ENCODE peak calls at places on chromosomes 16 and 17, in seven cellular contexts. C, I, Z, Q, U, D and P are unnamed samples.

GRCh38 chr17:73091410-73091769 is 1.1 kb downstream of the SLC39A11 start:
- DNase-seq in C (no peak), I (no peak), Z (no peak), Q (no peak), U (no peak), D (no peak), P (no peak)

GRCh38 chr17:80068301-80069160 is 32.1 kb downstream of the CCDC40 start:
- DNase-seq in C (peak; percentile 45), I (no peak), Z (peak; percentile 33), Q (peak; percentile 89), U (no peak), D (peak; percentile 58), P (no peak)

GRCh38 chr16:27505297-27506236 is 44.1 kb downstream of the GTF3C1 start:
- DNase-seq in C (no peak), I (no peak), Z (no peak), Q (no peak), U (no peak), D (no peak), P (peak; percentile 61)

GRCh38 chr17:76598004-76598439 is 12.4 kb upstream of the ST6GALNAC2 start:
- DNase-seq in C (no peak), I (no peak), Z (no peak), Q (no peak), U (no peak), D (no peak), P (no peak)

GRCh38 chr16:57477531-57478202 is 8.6 kb downstream of the DOK4 start:
- DNase-seq in C (no peak), I (peak; percentile 66), Z (no peak), Q (no peak), U (peak; percentile 56), D (no peak), P (no peak)

GRCh38 chr17:55442953-55443683 is 21.5 kb upstream of the MMD start:
- DNase-seq in C (no peak), I (no peak), Z (no peak), Q (peak; percentile 72), U (no peak), D (no peak), P (no peak)

GRCh38 chr17:79633937-79634813 is 23.3 kb upstream of the RBFOX3 start:
- DNase-seq in C (no peak), I (peak; percentile 42), Z (no peak), Q (no peak), U (no peak), D (no peak), P (no peak)

GRCh38 chr16:28181557-28181914 is 30.2 kb downstream of the XPO6 start:
- DNase-seq in C (peak; percentile 43), I (no peak), Z (peak; percentile 91), Q (peak; percentile 97), U (no peak), D (peak; percentile 26), P (peak; percentile 59)

GRCh38 chr16:58589311-58589890 is 40.2 kb downstream of the CNOT1 start:
- DNase-seq in C (no peak), I (no peak), Z (no peak), Q (peak; percentile 11), U (no peak), D (no peak), P (no peak)

GRCh38 chr16:49995720-49996119 is 29.3 kb upstream of the CNEP1R1 start:
- DNase-seq in C (no peak), I (no peak), Z (no peak), Q (no peak), U (no peak), D (no peak), P (no peak)

GRCh38 chr17:50190278-50191069 is 11.0 kb downstream of the COL1A1 start:
- DNase-seq in C (no peak), I (no peak), Z (no peak), Q (no peak), U (no peak), D (no peak), P (no peak)

GRCh38 chr16:11411059-11411550 is 65.8 kb downstream of the RMI2 start:
- DNase-seq in C (no peak), I (no peak), Z (no peak), Q (no peak), U (no peak), D (no peak), P (no peak)

GRCh38 chr17:31310260-31310659 is 3.6 kb downstream of the EVI2B start:
- DNase-seq in C (no peak), I (no peak), Z (no peak), Q (no peak), U (no peak), D (no peak), P (no peak)

GRCh38 chr17:71287246-71287828 is 833.5 kb upstream of the SOX9 start:
- DNase-seq in C (no peak), I (no peak), Z (no peak), Q (no peak), U (no peak), D (no peak), P (no peak)

GRCh38 chr17:75492555-75493168 is 22.7 kb downstream of the CASKIN2 start:
- DNase-seq in C (no peak), I (no peak), Z (no peak), Q (no peak), U (no peak), D (no peak), P (no peak)

GRCh38 chr17:76438906-76439305 is 14.0 kb downstream of the UBE2O start:
- DNase-seq in C (no peak), I (no peak), Z (no peak), Q (peak; percentile 36), U (no peak), D (no peak), P (no peak)

GRCh38 chr17:16448490-16448889 is 33.1 kb downstream of the TRPV2 start:
- DNase-seq in C (no peak), I (no peak), Z (no peak), Q (no peak), U (no peak), D (no peak), P (no peak)

GRCh38 chr17:16444258-16444886 is 29.0 kb downstream of the TRPV2 start:
- DNase-seq in C (peak; percentile 70), I (no peak), Z (no peak), Q (no peak), U (no peak), D (no peak), P (no peak)

GRCh38 chr17:16449121-16449570 is 33.8 kb downstream of the TRPV2 start:
- DNase-seq in C (no peak), I (no peak), Z (no peak), Q (peak; percentile 74), U (no peak), D (no peak), P (no peak)

GRCh38 chr17:16447676-16448075 is 32.3 kb downstream of the TRPV2 start:
- DNase-seq in C (no peak), I (no peak), Z (no peak), Q (no peak), U (no peak), D (no peak), P (no peak)

DNA sequence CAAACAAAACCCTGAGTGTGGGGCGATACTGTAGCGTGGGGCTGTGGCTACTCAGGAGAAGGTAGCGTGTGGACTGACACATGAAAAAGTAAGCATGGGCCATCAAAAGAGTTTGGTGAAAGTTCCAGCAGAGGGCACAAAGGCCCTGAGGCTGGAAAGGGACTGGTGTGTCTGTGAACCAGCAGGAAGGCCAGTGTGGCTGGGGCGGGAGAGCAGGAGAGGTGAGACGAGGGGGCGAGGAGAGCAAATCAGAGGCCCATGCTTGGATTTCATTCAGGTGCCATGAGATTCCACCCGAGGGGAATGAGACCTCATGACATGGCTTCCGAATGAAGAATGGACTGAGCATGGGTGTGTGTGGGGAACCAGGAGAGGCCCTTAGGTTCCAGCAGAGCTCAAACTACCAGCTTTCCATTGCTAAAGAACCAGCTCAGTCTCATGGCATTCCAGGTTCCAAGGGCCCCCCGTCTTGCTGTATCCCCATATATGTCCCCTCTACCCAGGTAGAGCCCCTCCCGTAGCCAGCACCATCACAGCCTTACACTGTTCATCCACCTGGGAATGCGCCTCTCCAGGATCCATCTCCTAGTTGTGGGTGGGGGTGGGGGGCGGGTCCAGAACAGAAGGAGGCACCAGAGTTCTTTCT is 31.1 kb downstream of the TRPV2 start:
- DNase-seq in C (no peak), I (no peak), Z (no peak), Q (no peak), U (no peak), D (no peak), P (no peak)
- TF ChIP-seq CTCF in C (no peak), I (no peak), Z (no peak), Q (no peak), U (no peak), D (no peak), P (peak; percentile 23)

GRCh38 chr16:67845291-67846062 is 1.3 kb upstream of the NUTF2 start:
- DNase-seq in C (no peak), I (no peak), Z (no peak), Q (no peak), U (no peak), D (no peak), P (no peak)
- H3K27ac ChIP-seq in C (peak overlapping the region; percentile 97), I (peak overlapping the region; percentile 88), Z (no peak overlapping the region), Q (peak overlapping the region; percentile 98), U (peak overlapping the region; percentile 69), D (peak overlapping the region; percentile 100), P (peak overlapping the region; percentile 72)

GRCh38 chr16:86874141-86874540 is 295.8 kb downstream of the FOXL1 start:
- DNase-seq in C (no peak), I (no peak), Z (no peak), Q (no peak), U (peak; percentile 58), D (no peak), P (no peak)
- TF ChIP-seq CTCF in C (no peak), I (peak; percentile 42), Z (peak; percentile 55), Q (peak; percentile 47), U (peak; percentile 73), D (peak; percentile 30), P (peak; percentile 56)

GRCh38 chr17:63495471-63495870 is 18.6 kb downstream of the ACE start:
- DNase-seq in C (no peak), I (no peak), Z (no peak), Q (peak; percentile 41), U (no peak), D (no peak), P (no peak)

GRCh38 chr17:63496177-63496576 is 19.3 kb downstream of the ACE start:
- DNase-seq in C (no peak), I (no peak), Z (no peak), Q (no peak), U (no peak), D (no peak), P (no peak)

GRCh38 chr17:63496663-63497400 is 20.0 kb downstream of the ACE start:
- DNase-seq in C (no peak), I (no peak), Z (no peak), Q (no peak), U (no peak), D (no peak), P (no peak)

GRCh38 chr17:63498621-63499195 is 21.8 kb downstream of the ACE start:
- DNase-seq in C (no peak), I (no peak), Z (peak; percentile 87), Q (peak; percentile 92), U (no peak), D (no peak), P (no peak)

DNA sequence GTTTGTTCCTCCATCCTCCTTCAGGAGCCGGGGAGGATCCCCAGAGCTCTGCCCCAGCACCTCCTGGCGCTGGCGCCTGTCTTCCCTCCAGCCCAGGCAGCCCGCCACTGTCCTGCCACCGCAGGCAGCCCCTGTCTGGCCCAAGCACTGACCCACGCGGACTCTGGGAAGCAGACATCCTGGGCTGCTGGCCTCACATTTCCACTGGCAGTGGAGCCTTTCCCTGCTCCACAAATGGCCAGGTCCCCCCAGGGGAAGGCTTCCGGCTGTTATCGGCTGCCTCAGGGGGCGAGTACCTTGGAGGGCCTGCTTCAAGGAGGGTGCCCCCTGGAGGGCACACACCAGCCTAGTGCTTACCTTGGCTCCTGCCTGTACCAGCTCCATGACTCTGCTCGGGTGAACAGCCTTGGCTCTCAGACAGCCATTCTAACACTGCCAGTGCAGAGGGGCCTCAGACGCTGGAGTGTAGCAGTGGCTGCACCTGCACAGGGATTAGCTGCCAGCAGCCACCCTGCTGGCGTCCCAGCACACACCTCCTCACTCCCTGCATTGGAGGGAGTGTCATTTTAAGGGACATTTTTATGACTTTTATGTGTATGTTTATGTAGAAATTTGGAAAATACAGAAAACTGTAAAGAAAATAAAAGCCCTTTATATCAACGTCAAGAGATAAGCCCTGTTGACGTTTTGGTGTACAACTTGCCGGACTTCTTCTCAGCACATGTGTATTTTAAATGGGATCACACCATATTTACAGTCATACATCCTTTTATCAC is 21.0 kb downstream of the ACE start:
- DNase-seq in C (no peak), I (no peak), Z (no peak), Q (peak; percentile 13), U (peak; percentile 60), D (no peak), P (no peak)
- H3K27ac ChIP-seq in C (no peak overlapping the region), I (peak overlapping the region; percentile 30), Z (peak overlapping the region; percentile 95), Q (peak overlapping the region; percentile 79), U (no peak overlapping the region), D (no peak overlapping the region), P (no peak overlapping the region)